ENCODE peak calls at places on chromosomes 16 and 17, in five cellular contexts. O is aorta, D is lung, P is fibroblast of lung, L is GM23248. C is an unnamed sample. For H3K36me3, the result is how much of the 10 kb centered on the place peaks cover.

GRCh38 chr17:8148560-8148959 is 3.6 kb downstream of the PER1 start:
- DNase-seq in D (no peak), O (no peak), L (no peak), P (no peak), C (no peak)

GRCh38 chr16:13923703-13924298 is 3.8 kb downstream of the ERCC4 start:
- DNase-seq in L (peak), O (no peak), P (peak), D (no peak), C (no peak)

GRCh38 chr17:80294653-80295052 is 34.0 kb downstream of the RNF213 start:
- DNase-seq in O (no peak), P (no peak), L (no peak), D (no peak), C (no peak)

GRCh38 chr16:47887496-47887895 is 268.3 kb downstream of the ABCC12 start:
- DNase-seq in P (peak), O (no peak), D (no peak), L (peak), C (no peak)

GRCh38 chr17:50273654-50274040 is 619 bp upstream of the TMEM92 start:
- DNase-seq in O (peak), L (no peak), D (no peak), P (no peak), C (no peak)

GRCh38 chr16:21283521-21284289 is 5.6 kb upstream of the CRYM start:
- DNase-seq in L (peak), P (peak), D (peak), O (peak), C (no peak)

GRCh38 chr16:30183961-30184429 is 593 bp downstream of the CORO1A start:
- DNase-seq in P (no peak), D (peak), O (peak), L (no peak), C (no peak)

GRCh38 chr17:82152556-82153294 is 54.7 kb upstream of the FASN start:
- DNase-seq in D (peak), O (no peak), L (no peak), P (no peak), C (no peak)

GRCh38 chr17:58703137-58703846 is 10.9 kb downstream of the RAD51C start:
- DNase-seq in D (no peak), P (peak), O (no peak), L (peak), C (no peak)

GRCh38 chr17:27293359-27293897 is 486 bp upstream of the WSB1 start:
- DNase-seq in D (no peak), O (no peak), P (no peak), L (no peak), C (no peak)

GRCh38 chr17:82981141-82981540 is 98.3 kb upstream of the METRNL start:
- DNase-seq in L (no peak), P (no peak), O (no peak), D (peak), C (no peak)

GRCh38 chr16:5072334-5073278 is 963 bp downstream of the ALG1 start:
- DNase-seq in P (no peak), D (no peak), L (peak), O (no peak), C (no peak)

GRCh38 chr16:4087099-4087885 is 28.9 kb downstream of the ADCY9 start:
- DNase-seq in O (no peak), P (no peak), L (no peak), D (no peak), C (no peak)

GRCh38 chr16:9126609-9127008 is 35.2 kb downstream of the HAPSTR1 start:
- DNase-seq in L (no peak), P (no peak), O (no peak), D (peak), C (no peak)

GRCh38 chr17:21247859-21248258 is 5.4 kb downstream of the NATD1 start:
- DNase-seq in D (no peak), P (no peak), O (no peak), L (no peak), C (no peak)

GRCh38 chr17:41069031-41069430 is 3.4 kb upstream of the KRTAP2-4 start:
- DNase-seq in P (no peak), O (no peak), L (no peak), D (no peak), C (no peak)

GRCh38 chr17:46151762-46152161 is 41.5 kb downstream of the KANSL1 start:
- DNase-seq in L (no peak), O (no peak), P (peak), D (no peak), C (no peak)

GRCh38 chr17:8163978-8164814 is 1.4 kb upstream of the VAMP2 start:
- DNase-seq in O (peak), P (peak), D (peak), L (peak), C (no peak)

GRCh38 chr16:50152386-50152806 is 710 bp upstream of the TENT4B start:
- DNase-seq in O (peak), L (peak), D (peak), P (peak), C (no peak)

GRCh38 chr17:9343513-9343912 is 232.1 kb downstream of the STX8 start:
- DNase-seq in L (no peak), O (no peak), D (no peak), P (no peak), C (no peak)

GRCh38 chr16:84562174-84562815 is 55.6 kb downstream of the COTL1 start:
- DNase-seq in P (no peak), O (no peak), D (no peak), L (no peak), C (no peak)

GRCh38 chr17:356671-357434 is 4.2 kb upstream of the RPH3AL start:
- DNase-seq in O (no peak), P (no peak), L (no peak), D (no peak), C (no peak)

GRCh38 chr16:49376206-49376605 is 2.6 kb downstream of the C16orf78 start:
- DNase-seq in L (no peak), P (no peak), O (no peak), D (no peak), C (no peak)

GRCh38 chr16:33877-34707 is 19.3 kb downstream of the POLR3K start:
- DNase-seq in P (no peak), L (no peak), D (no peak), O (peak), C (no peak)

GRCh38 chr16:81971853-81972252 is 39.4 kb downstream of the SDR42E1 start:
- DNase-seq in D (no peak), P (no peak), O (no peak), L (no peak), C (no peak)

GRCh38 chr16:35605921-35606320 is 2146.5 kb downstream of the TP53TG3F start:
- DNase-seq in P (no peak), L (no peak), D (no peak), O (no peak), C (no peak)

GRCh38 chr17:31216053-31216751 is 80.8 kb downstream of the OMG start:
- DNase-seq in L (peak), O (no peak), D (no peak), P (peak), C (no peak)

GRCh38 chr17:48795444-48796162 is 21.4 kb downstream of the TTLL6 start:
- DNase-seq in O (no peak), D (no peak), P (peak), L (peak), C (no peak)

GRCh38 chr16:67637625-67638024 is 7.3 kb upstream of the CARMIL2 start:
- DNase-seq in P (no peak), D (no peak), L (no peak), O (no peak), C (no peak)

GRCh38 chr16:85968041-85968920 is 69.3 kb downstream of the IRF8 start:
- DNase-seq in O (no peak), L (no peak), D (no peak), P (no peak), C (no peak)

GRCh38 chr16:20938426-20938825 is 37.9 kb downstream of the LYRM1 start:
- DNase-seq in D (no peak), L (peak), P (peak), O (no peak), C (no peak)

GRCh38 chr17:77127735-77128361 is 12.9 kb upstream of the SEC14L1 start:
- DNase-seq in O (peak), P (peak), L (no peak), D (peak), C (no peak)

GRCh38 chr17:41775394-41776226 is 10.9 kb downstream of the JUP start:
- DNase-seq in L (no peak), O (no peak), D (no peak), P (no peak), C (no peak)

GRCh38 chr17:58320163-58320558 is 8.4 kb downstream of the TSPOAP1 start:
- DNase-seq in P (no peak), L (no peak), O (peak), D (no peak), C (no peak)

GRCh38 chr17:75983501-75984181 is 4.6 kb downstream of the TEN1 start:
- DNase-seq in O (no peak), P (peak), L (peak), D (peak), C (no peak)

GRCh38 chr17:83173997-83174858 is 94.8 kb downstream of the METRNL start:
- DNase-seq in D (peak), P (no peak), L (peak), O (no peak), C (no peak)

GRCh38 chr17:41417576-41418015 is 6.8 kb downstream of the KRT37 start:
- DNase-seq in D (no peak), L (no peak), O (no peak), P (no peak), C (no peak)

GRCh38 chr17:51372345-51373004 is 112.1 kb downstream of the UTP18 start:
- DNase-seq in P (peak), L (peak), O (peak), D (peak), C (no peak)

GRCh38 chr17:36943250-36944220 is 5.2 kb upstream of the AATF start:
- DNase-seq in O (no peak), P (no peak), D (no peak), L (no peak), C (no peak)

DNA sequence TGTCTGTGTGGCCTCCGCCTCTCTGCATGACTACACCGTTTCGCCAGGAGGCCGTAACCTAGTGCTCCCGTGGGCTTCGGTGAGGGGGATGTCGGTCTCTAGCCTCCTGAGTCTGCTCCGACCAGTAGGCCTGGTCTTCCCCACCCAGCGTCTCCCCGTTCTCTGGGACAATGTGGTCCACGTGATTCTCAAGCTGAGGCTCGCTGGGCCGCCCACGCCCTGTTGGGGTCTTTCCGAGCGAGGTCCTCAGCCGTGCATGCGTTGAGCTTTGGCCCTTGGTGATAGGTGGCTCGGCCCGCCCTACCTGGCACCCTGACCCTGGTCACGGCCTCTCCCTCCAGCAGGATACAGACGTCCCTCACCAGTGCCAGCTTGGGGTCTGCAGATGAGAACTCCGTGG is 30.9 kb downstream of the TSC2 start:
- DNase-seq in P (no peak), O (no peak), L (no peak), D (no peak), C (no peak)
- H3K36me3 ChIP-seq in P (under half), O (under half), L (under half), D (half or more), C (half or more)

GRCh38 chr17:17169396-17169795 is 36.7 kb downstream of the PLD6 start:
- DNase-seq in L (no peak), O (no peak), P (no peak), D (no peak), C (no peak)
- H3K27ac ChIP-seq in L (no peak), O (no peak), P (no peak), D (no peak), C (no peak)

GRCh38 chr17:35010093-35010492 is 29.8 kb downstream of the LIG3 start:
- DNase-seq in P (peak), L (peak), D (no peak), O (no peak), C (no peak)
- H3K36me3 ChIP-seq in P (under half), L (under half), D (under half), O (under half), C (half or more)

DNA sequence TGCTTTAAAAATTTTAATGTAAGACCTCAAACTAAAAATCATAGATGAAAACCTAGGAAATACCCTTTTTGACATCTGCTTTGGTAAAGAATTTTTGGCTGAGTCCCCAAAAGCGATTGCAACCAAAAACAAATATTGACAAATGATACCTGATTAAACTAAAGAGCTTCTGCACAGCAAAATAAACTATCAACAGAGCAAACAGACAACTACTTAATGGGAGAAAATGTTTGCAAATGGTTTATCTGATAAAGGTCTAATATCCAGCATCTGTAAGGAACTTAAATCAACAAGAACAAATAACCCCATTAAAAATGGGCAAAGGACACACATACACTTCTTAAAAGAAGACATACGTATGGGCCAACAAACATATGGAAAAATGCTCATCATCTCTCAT is 242.5 kb downstream of the BCAS3 start:
- DNase-seq in D (no peak), O (no peak), P (no peak), L (no peak), C (no peak)
- H3K27ac ChIP-seq in D (no peak), O (no peak), P (no peak), L (no peak), C (no peak)

GRCh38 chr16:2460391-2460713 is 443 bp downstream of the TEDC2 start:
- DNase-seq in D (no peak), P (no peak), L (no peak), O (no peak), C (no peak)
- H3K36me3 ChIP-seq in D (under half), P (under half), L (under half), O (under half), C (under half)

GRCh38 chr16:1159973-1160772 is 7.3 kb downstream of the CACNA1H start:
- DNase-seq in P (no peak), D (no peak), L (no peak), O (no peak), C (no peak)

GRCh38 chr16:1159325-1159972 is 6.5 kb downstream of the CACNA1H start:
- DNase-seq in P (no peak), L (no peak), D (no peak), O (no peak), C (no peak)

GRCh38 chr16:1162701-1163566 is 10.0 kb downstream of the CACNA1H start:
- DNase-seq in P (no peak), L (no peak), O (no peak), D (no peak), C (no peak)

GRCh38 chr16:1158456-1159324 is 5.8 kb downstream of the CACNA1H start:
- DNase-seq in O (peak), L (peak), P (peak), D (no peak), C (no peak)

GRCh38 chr16:1160773-1161348 is 8.0 kb downstream of the CACNA1H start:
- DNase-seq in O (no peak), D (no peak), P (no peak), L (no peak), C (no peak)
- H3K27ac ChIP-seq in O (no peak), D (no peak), P (no peak), L (no peak), C (peak)

GRCh38 chr16:16122264-16122663 is 101.0 kb downstream of the ABCC6 start:
- DNase-seq in O (no peak), D (no peak), P (no peak), L (no peak), C (no peak)

GRCh38 chr16:16127469-16128116 is 95.7 kb downstream of the ABCC6 start:
- DNase-seq in O (peak), L (peak), D (peak), P (peak), C (no peak)

GRCh38 chr16:16121185-16121727 is 102.0 kb downstream of the ABCC6 start:
- DNase-seq in P (no peak), D (no peak), L (no peak), O (no peak), C (no peak)

GRCh38 chr16:16124974-16125373 is 98.3 kb downstream of the ABCC6 start:
- DNase-seq in P (no peak), L (no peak), O (no peak), D (no peak), C (no peak)

GRCh38 chr16:16124438-16124837 is 98.9 kb downstream of the ABCC6 start:
- DNase-seq in L (no peak), O (no peak), D (no peak), P (no peak), C (no peak)
- H3K36me3 ChIP-seq in L (under half), O (under half), D (under half), P (under half), C (half or more)

DNA sequence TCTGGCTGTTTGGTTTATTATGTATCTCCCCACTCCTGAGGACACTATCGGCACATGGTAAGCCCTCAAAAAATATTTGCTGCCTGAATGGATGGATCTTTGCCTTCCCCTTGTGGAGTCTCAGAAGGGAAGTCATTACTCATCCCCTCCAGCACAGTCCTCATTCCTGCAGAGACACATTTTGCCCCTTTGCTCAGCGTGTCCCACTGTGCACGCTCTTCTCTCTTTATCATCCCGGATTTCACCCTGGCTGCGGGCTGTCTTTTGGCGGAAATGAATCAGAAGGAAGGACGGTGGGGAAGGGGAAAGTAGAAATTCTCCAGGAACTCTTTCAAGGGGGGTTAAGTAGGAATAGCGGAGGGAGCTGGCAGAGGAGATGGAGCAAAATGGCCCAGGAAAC is 125.2 kb upstream of the CDC42EP4 start:
- DNase-seq in O (no peak), P (peak), D (no peak), L (no peak), C (no peak)
- H3K27ac ChIP-seq in O (no peak), P (no peak), D (no peak), L (no peak), C (no peak)

DNA sequence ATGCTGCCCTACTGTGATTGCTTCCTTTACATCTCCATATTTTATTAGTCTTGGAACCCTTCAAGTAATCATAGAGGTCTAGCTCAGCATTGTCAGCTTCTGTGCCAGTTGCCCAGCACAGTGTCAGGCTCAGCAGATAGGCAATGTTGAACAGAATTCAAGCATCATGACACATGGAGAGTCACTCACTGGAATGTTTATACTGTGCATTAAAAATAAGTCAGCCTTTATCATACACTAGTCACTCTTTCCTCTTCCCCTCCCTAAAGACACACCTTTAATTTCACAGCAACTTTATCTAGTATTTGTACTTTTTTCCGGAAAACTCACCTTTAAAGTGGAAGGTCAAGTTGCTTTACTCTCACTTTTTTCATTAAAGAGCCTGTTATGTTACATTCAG is 253.8 kb upstream of the CDH11 start:
- DNase-seq in L (peak), D (no peak), P (peak), O (no peak), C (no peak)
- H3K36me3 ChIP-seq in L (under half), D (under half), P (under half), O (under half), C (under half)